ENCODE peak calls at places on chromosome 13, in five cellular contexts. One of them, this sample, is unnamed.
A peak's percentile ranks its signal among the peaks of the same experiment; 100 is the strongest.

GRCh38 chr13:58855283-58855682 is 1223.7 kb downstream of the PCDH17 start:
- DNase-seq in IMR-90: no peak
- DNase-seq in HS-5: peak; percentile 34
- DNase-seq in stimulated activated CD4-positive, alpha-beta T cell treated with anti-CD3 and anti-CD28 coated beads, Interleukin-15, amount 100 ng/mL, for 1 hour: no peak
- DNase-seq in NCI-H1092 treated with DMSO at 0.1 percent for 48 hours: no peak
- DNase-seq in this sample: no peak

GRCh38 chr13:45807520-45808099 is 43.9 kb downstream of the SIAH3 start:
- DNase-seq in NCI-H1092 treated with DMSO at 0.1 percent for 48 hours: peak; percentile 59
- DNase-seq in IMR-90: peak; percentile 17
- DNase-seq in stimulated activated CD4-positive, alpha-beta T cell treated with anti-CD3 and anti-CD28 coated beads, Interleukin-15, amount 100 ng/mL, for 1 hour: no peak
- DNase-seq in HS-5: peak; percentile 29
- DNase-seq in this sample: no peak

GRCh38 chr13:52010890-52011689 is at the start of gene ATP7B:
- DNase-seq in NCI-H1092 treated with DMSO at 0.1 percent for 48 hours: no peak
- DNase-seq in stimulated activated CD4-positive, alpha-beta T cell treated with anti-CD3 and anti-CD28 coated beads, Interleukin-15, amount 100 ng/mL, for 1 hour: no peak
- DNase-seq in IMR-90: no peak
- DNase-seq in HS-5: no peak
- DNase-seq in this sample: no peak

GRCh38 chr13:98785968-98786367 is 33.5 kb upstream of the SLC15A1 start:
- DNase-seq in stimulated activated CD4-positive, alpha-beta T cell treated with anti-CD3 and anti-CD28 coated beads, Interleukin-15, amount 100 ng/mL, for 1 hour: no peak
- DNase-seq in IMR-90: no peak
- DNase-seq in HS-5: no peak
- DNase-seq in NCI-H1092 treated with DMSO at 0.1 percent for 48 hours: no peak
- DNase-seq in this sample: peak; percentile 95

GRCh38 chr13:43071824-43072223 is 48.4 kb downstream of the DNAJC15 start:
- DNase-seq in HS-5: no peak
- DNase-seq in IMR-90: no peak
- DNase-seq in stimulated activated CD4-positive, alpha-beta T cell treated with anti-CD3 and anti-CD28 coated beads, Interleukin-15, amount 100 ng/mL, for 1 hour: no peak
- DNase-seq in NCI-H1092 treated with DMSO at 0.1 percent for 48 hours: no peak
- DNase-seq in this sample: no peak

GRCh38 chr13:45823583-45823982 is 28.0 kb downstream of the SIAH3 start:
- DNase-seq in HS-5: no peak
- DNase-seq in stimulated activated CD4-positive, alpha-beta T cell treated with anti-CD3 and anti-CD28 coated beads, Interleukin-15, amount 100 ng/mL, for 1 hour: no peak
- DNase-seq in IMR-90: no peak
- DNase-seq in NCI-H1092 treated with DMSO at 0.1 percent for 48 hours: no peak
- DNase-seq in this sample: no peak

GRCh38 chr13:79678100-79678499 is 197.1 kb downstream of the NDFIP2 start:
- DNase-seq in NCI-H1092 treated with DMSO at 0.1 percent for 48 hours: no peak
- DNase-seq in stimulated activated CD4-positive, alpha-beta T cell treated with anti-CD3 and anti-CD28 coated beads, Interleukin-15, amount 100 ng/mL, for 1 hour: no peak
- DNase-seq in IMR-90: peak; percentile 44
- DNase-seq in HS-5: no peak
- DNase-seq in this sample: no peak

GRCh38 chr13:78876915-78877549 is 218.1 kb upstream of the OBI1 start:
- DNase-seq in IMR-90: no peak
- DNase-seq in stimulated activated CD4-positive, alpha-beta T cell treated with anti-CD3 and anti-CD28 coated beads, Interleukin-15, amount 100 ng/mL, for 1 hour: no peak
- DNase-seq in NCI-H1092 treated with DMSO at 0.1 percent for 48 hours: no peak
- DNase-seq in HS-5: no peak
- DNase-seq in this sample: no peak

GRCh38 chr13:111974065-111974640 is 92.8 kb upstream of the SOX1 start:
- DNase-seq in IMR-90: no peak
- DNase-seq in HS-5: no peak
- DNase-seq in NCI-H1092 treated with DMSO at 0.1 percent for 48 hours: no peak
- DNase-seq in stimulated activated CD4-positive, alpha-beta T cell treated with anti-CD3 and anti-CD28 coated beads, Interleukin-15, amount 100 ng/mL, for 1 hour: no peak
- DNase-seq in this sample: no peak

GRCh38 chr13:102901615-102902305 is 55.9 kb downstream of the ERCC5 start:
- DNase-seq in HS-5: no peak
- DNase-seq in IMR-90: peak; percentile 17
- DNase-seq in NCI-H1092 treated with DMSO at 0.1 percent for 48 hours: no peak
- DNase-seq in stimulated activated CD4-positive, alpha-beta T cell treated with anti-CD3 and anti-CD28 coated beads, Interleukin-15, amount 100 ng/mL, for 1 hour: no peak
- DNase-seq in this sample: no peak

GRCh38 chr13:21674271-21675009 is 3.6 kb downstream of the FGF9 start:
- DNase-seq in stimulated activated CD4-positive, alpha-beta T cell treated with anti-CD3 and anti-CD28 coated beads, Interleukin-15, amount 100 ng/mL, for 1 hour: no peak
- DNase-seq in HS-5: no peak
- DNase-seq in NCI-H1092 treated with DMSO at 0.1 percent for 48 hours: peak; percentile 69
- DNase-seq in IMR-90: no peak
- DNase-seq in this sample: peak; percentile 27

GRCh38 chr13:106466691-106467405 is 68.6 kb downstream of the EFNB2 start:
- DNase-seq in NCI-H1092 treated with DMSO at 0.1 percent for 48 hours: no peak
- DNase-seq in HS-5: no peak
- DNase-seq in IMR-90: no peak
- DNase-seq in stimulated activated CD4-positive, alpha-beta T cell treated with anti-CD3 and anti-CD28 coated beads, Interleukin-15, amount 100 ng/mL, for 1 hour: no peak
- DNase-seq in this sample: no peak

GRCh38 chr13:94389544-94390351 is 89.7 kb downstream of the DCT start:
- DNase-seq in HS-5: no peak
- DNase-seq in IMR-90: no peak
- DNase-seq in stimulated activated CD4-positive, alpha-beta T cell treated with anti-CD3 and anti-CD28 coated beads, Interleukin-15, amount 100 ng/mL, for 1 hour: no peak
- DNase-seq in NCI-H1092 treated with DMSO at 0.1 percent for 48 hours: no peak
- DNase-seq in this sample: no peak

GRCh38 chr13:113545455-113545930 is 39.1 kb upstream of the TFDP1 start:
- DNase-seq in IMR-90: peak; percentile 47
- DNase-seq in HS-5: no peak
- DNase-seq in NCI-H1092 treated with DMSO at 0.1 percent for 48 hours: no peak
- DNase-seq in stimulated activated CD4-positive, alpha-beta T cell treated with anti-CD3 and anti-CD28 coated beads, Interleukin-15, amount 100 ng/mL, for 1 hour: no peak
- DNase-seq in this sample: no peak

GRCh38 chr13:105462981-105463380 is 1072.5 kb downstream of the EFNB2 start:
- DNase-seq in NCI-H1092 treated with DMSO at 0.1 percent for 48 hours: no peak
- DNase-seq in IMR-90: peak; percentile 62
- DNase-seq in HS-5: no peak
- DNase-seq in stimulated activated CD4-positive, alpha-beta T cell treated with anti-CD3 and anti-CD28 coated beads, Interleukin-15, amount 100 ng/mL, for 1 hour: no peak
- DNase-seq in this sample: no peak

GRCh38 chr13:96730676-96731075 is 263.6 kb downstream of the OXGR1 start:
- DNase-seq in IMR-90: no peak
- DNase-seq in stimulated activated CD4-positive, alpha-beta T cell treated with anti-CD3 and anti-CD28 coated beads, Interleukin-15, amount 100 ng/mL, for 1 hour: no peak
- DNase-seq in HS-5: no peak
- DNase-seq in NCI-H1092 treated with DMSO at 0.1 percent for 48 hours: no peak
- DNase-seq in this sample: no peak

GRCh38 chr13:64525687-64526086 is 2704.4 kb downstream of the PCDH9 start:
- DNase-seq in stimulated activated CD4-positive, alpha-beta T cell treated with anti-CD3 and anti-CD28 coated beads, Interleukin-15, amount 100 ng/mL, for 1 hour: no peak
- DNase-seq in NCI-H1092 treated with DMSO at 0.1 percent for 48 hours: no peak
- DNase-seq in HS-5: no peak
- DNase-seq in IMR-90: no peak
- DNase-seq in this sample: no peak

GRCh38 chr13:109611912-109612691 is 174.3 kb downstream of the IRS2 start:
- DNase-seq in stimulated activated CD4-positive, alpha-beta T cell treated with anti-CD3 and anti-CD28 coated beads, Interleukin-15, amount 100 ng/mL, for 1 hour: no peak
- DNase-seq in NCI-H1092 treated with DMSO at 0.1 percent for 48 hours: no peak
- DNase-seq in IMR-90: no peak
- DNase-seq in HS-5: no peak
- DNase-seq in this sample: no peak

GRCh38 chr13:80371840-80372509 is 31.0 kb upstream of the SPRY2 start:
- DNase-seq in stimulated activated CD4-positive, alpha-beta T cell treated with anti-CD3 and anti-CD28 coated beads, Interleukin-15, amount 100 ng/mL, for 1 hour: no peak
- DNase-seq in IMR-90: no peak
- DNase-seq in NCI-H1092 treated with DMSO at 0.1 percent for 48 hours: no peak
- DNase-seq in HS-5: no peak
- DNase-seq in this sample: no peak